ENCODE peak calls at places on chromosome 20, in eight cellular contexts. One of them, this sample, is unnamed.

GRCh38 chr20:17437251-17437650 is 93.9 kb downstream of the BFSP1 start:
- DNase-seq in NCI-H1105: no peak
- DNase-seq in neural progenitor cell: no peak
- DNase-seq in cardiac fibroblast: no peak
- DNase-seq in cardiac muscle cell: no peak
- DNase-seq in T1000: no peak
- DNase-seq in NT2/D1: no peak
- DNase-seq in DMS153: no peak
- DNase-seq in this sample: no peak

GRCh38 chr20:47379433-47380150 is 23.1 kb upstream of the ZMYND8 start:
- DNase-seq in neural progenitor cell: no peak
- DNase-seq in NT2/D1: no peak
- DNase-seq in cardiac muscle cell: peak; percentile 93
- DNase-seq in T1000: peak; percentile 43
- DNase-seq in DMS153: no peak
- DNase-seq in cardiac fibroblast: peak; percentile 95
- DNase-seq in NCI-H1105: no peak
- DNase-seq in this sample: no peak

GRCh38 chr20:17197041-17197440 is 29.8 kb upstream of the PCSK2 start:
- DNase-seq in T1000: no peak
- DNase-seq in neural progenitor cell: no peak
- DNase-seq in DMS153: no peak
- DNase-seq in NCI-H1105: no peak
- DNase-seq in cardiac muscle cell: no peak
- DNase-seq in cardiac fibroblast: no peak
- DNase-seq in NT2/D1: no peak
- DNase-seq in this sample: no peak

GRCh38 chr20:4766631-4767030 is 44.9 kb downstream of the PRND start:
- DNase-seq in NCI-H1105: no peak
- DNase-seq in cardiac muscle cell: no peak
- DNase-seq in DMS153: no peak
- DNase-seq in neural progenitor cell: no peak
- DNase-seq in cardiac fibroblast: no peak
- DNase-seq in NT2/D1: no peak
- DNase-seq in T1000: no peak
- DNase-seq in this sample: no peak

GRCh38 chr20:23193985-23194384 is 107.9 kb upstream of the CD93 start:
- DNase-seq in NT2/D1: no peak
- DNase-seq in cardiac fibroblast: no peak
- DNase-seq in T1000: no peak
- DNase-seq in DMS153: no peak
- DNase-seq in cardiac muscle cell: no peak
- DNase-seq in NCI-H1105: no peak
- DNase-seq in neural progenitor cell: no peak
- DNase-seq in this sample: peak; percentile 25

GRCh38 chr20:58788896-58789295 is 61.8 kb downstream of the GNAS-AS1 start:
- DNase-seq in cardiac muscle cell: no peak
- DNase-seq in NCI-H1105: no peak
- DNase-seq in DMS153: no peak
- DNase-seq in neural progenitor cell: no peak
- DNase-seq in T1000: no peak
- DNase-seq in NT2/D1: no peak
- DNase-seq in cardiac fibroblast: no peak
- DNase-seq in this sample: no peak

GRCh38 chr20:50368813-50369224 is 141.4 kb upstream of the PTPN1 start:
- DNase-seq in NCI-H1105: no peak
- DNase-seq in cardiac fibroblast: peak; percentile 59
- DNase-seq in T1000: no peak
- DNase-seq in NT2/D1: no peak
- DNase-seq in cardiac muscle cell: peak; percentile 66
- DNase-seq in DMS153: no peak
- DNase-seq in neural progenitor cell: no peak
- DNase-seq in this sample: no peak

GRCh38 chr20:4225778-4226177 is 210.4 kb upstream of the RNF24 start:
- DNase-seq in NT2/D1: no peak
- DNase-seq in neural progenitor cell: no peak
- DNase-seq in DMS153: no peak
- DNase-seq in T1000: peak; percentile 77
- DNase-seq in NCI-H1105: no peak
- DNase-seq in cardiac muscle cell: peak; percentile 97
- DNase-seq in cardiac fibroblast: peak; percentile 94
- DNase-seq in this sample: no peak

GRCh38 chr20:53949319-53949839 is 121.0 kb downstream of the BCAS1 start:
- DNase-seq in NT2/D1: no peak
- DNase-seq in DMS153: no peak
- DNase-seq in neural progenitor cell: no peak
- DNase-seq in cardiac fibroblast: peak; percentile 94
- DNase-seq in NCI-H1105: no peak
- DNase-seq in cardiac muscle cell: peak; percentile 88
- DNase-seq in T1000: peak; percentile 79
- DNase-seq in this sample: no peak

GRCh38 chr20:9342651-9343050 is 171.7 kb upstream of the LAMP5 start:
- DNase-seq in cardiac muscle cell: peak; percentile 48
- DNase-seq in NT2/D1: no peak
- DNase-seq in T1000: no peak
- DNase-seq in cardiac fibroblast: no peak
- DNase-seq in neural progenitor cell: no peak
- DNase-seq in DMS153: no peak
- DNase-seq in NCI-H1105: no peak
- DNase-seq in this sample: no peak

GRCh38 chr20:49674383-49675352 is 39.0 kb downstream of the B4GALT5 start:
- DNase-seq in neural progenitor cell: no peak
- DNase-seq in T1000: peak; percentile 25
- DNase-seq in cardiac muscle cell: peak; percentile 57
- DNase-seq in NCI-H1105: no peak
- DNase-seq in cardiac fibroblast: peak; percentile 51
- DNase-seq in DMS153: no peak
- DNase-seq in NT2/D1: no peak
- DNase-seq in this sample: no peak

GRCh38 chr20:21796059-21796458 is 90.6 kb downstream of the PAX1 start:
- DNase-seq in cardiac muscle cell: no peak
- DNase-seq in neural progenitor cell: peak; percentile 25
- DNase-seq in DMS153: no peak
- DNase-seq in NT2/D1: no peak
- DNase-seq in NCI-H1105: no peak
- DNase-seq in cardiac fibroblast: no peak
- DNase-seq in T1000: no peak
- DNase-seq in this sample: peak; percentile 29

GRCh38 chr20:57790176-57790575 is 80.4 kb upstream of the PMEPA1 start:
- DNase-seq in T1000: no peak
- DNase-seq in cardiac muscle cell: no peak
- DNase-seq in NT2/D1: no peak
- DNase-seq in DMS153: no peak
- DNase-seq in cardiac fibroblast: no peak
- DNase-seq in neural progenitor cell: no peak
- DNase-seq in NCI-H1105: no peak
- DNase-seq in this sample: no peak

GRCh38 chr20:63099426-63100267 is 92.9 kb upstream of the BHLHE23 start:
- DNase-seq in NCI-H1105: no peak
- DNase-seq in T1000: no peak
- DNase-seq in DMS153: no peak
- DNase-seq in cardiac muscle cell: no peak
- DNase-seq in neural progenitor cell: no peak
- DNase-seq in cardiac fibroblast: no peak
- DNase-seq in NT2/D1: no peak
- DNase-seq in this sample: no peak

GRCh38 chr20:57389695-57390603 is 1.2 kb upstream of the RBM38 start:
- DNase-seq in cardiac fibroblast: no peak
- DNase-seq in DMS153: no peak
- DNase-seq in T1000: no peak
- DNase-seq in neural progenitor cell: peak; percentile 48
- DNase-seq in cardiac muscle cell: no peak
- DNase-seq in NCI-H1105: no peak
- DNase-seq in NT2/D1: no peak
- DNase-seq in this sample: no peak

This sample was measured in NCI-H82.